ENCODE peak calls at places on chromosomes 6 and 20, in eight cellular contexts. J is A673, U is psoas muscle, Z is hepatocyte, M is left ventricle myocardium inferior, K is epithelial cell of esophagus, V is thoracic aorta, I is OCI-LY7. G is an unnamed sample.

GRCh38 chr6:65170273-65170672 is 536.8 kb downstream of the EYS start:
- DNase-seq in V (no peak), M (no peak), J (no peak), K (no peak), U (no peak), I (no peak), Z (no peak), G (no peak)

GRCh38 chr6:150641398-150642139 is 41.9 kb downstream of the PLEKHG1 start:
- DNase-seq in J (peak; percentile 17), M (no peak), I (peak; percentile 65), K (no peak), U (no peak), Z (no peak), V (no peak), G (no peak)

GRCh38 chr6:11930240-11930639 is 81.9 kb upstream of the HIVEP1 start:
- DNase-seq in K (no peak), U (no peak), Z (no peak), V (no peak), J (no peak), I (no peak), M (no peak), G (no peak)

GRCh38 chr6:117540670-117541069 is 58.2 kb downstream of the DCBLD1 start:
- DNase-seq in Z (no peak), J (no peak), V (no peak), K (peak; percentile 96), M (no peak), U (no peak), I (no peak), G (no peak)

GRCh38 chr6:139540276-139540675 is 165.8 kb upstream of the CITED2 start:
- DNase-seq in Z (no peak), I (no peak), V (no peak), U (peak; percentile 29), K (peak; percentile 75), J (peak; percentile 50), M (no peak), G (no peak)

GRCh38 chr20:49914310-49915117 is 815 bp downstream of the SPATA2 start:
- DNase-seq in J (no peak), U (no peak), K (peak; percentile 57), V (no peak), I (peak; percentile 36), M (no peak), Z (no peak), G (no peak)

GRCh38 chr20:5067877-5068276 is 51.9 kb downstream of the PCNA start:
- DNase-seq in M (no peak), I (no peak), Z (no peak), V (no peak), U (no peak), K (peak; percentile 37), J (no peak), G (no peak)

GRCh38 chr20:19449051-19449450 is 236.6 kb downstream of the SLC24A3 start:
- DNase-seq in U (peak; percentile 19), V (no peak), I (no peak), Z (no peak), M (no peak), J (peak; percentile 41), K (no peak), G (no peak)

GRCh38 chr6:75600694-75601265 is 900 bp upstream of the SENP6 start:
- DNase-seq in I (no peak), K (peak; percentile 10), M (no peak), U (no peak), J (peak; percentile 19), Z (no peak), V (no peak), G (no peak)

GRCh38 chr6:138529510-138529909 is 30.2 kb upstream of the NHSL1 start:
- DNase-seq in K (no peak), M (no peak), V (no peak), I (no peak), U (no peak), Z (no peak), J (no peak), G (no peak)

GRCh38 chr20:45070932-45071632 is 29.8 kb downstream of the KCNS1 start:
- DNase-seq in M (no peak), J (no peak), I (no peak), Z (peak; percentile 22), V (no peak), K (peak; percentile 69), U (no peak), G (no peak)

GRCh38 chr20:57785720-57786119 is 75.9 kb upstream of the PMEPA1 start:
- DNase-seq in J (no peak), M (no peak), I (no peak), Z (no peak), U (no peak), V (no peak), K (no peak), G (no peak)

GRCh38 chr20:6767166-6767535 is 335 bp upstream of the BMP2 start:
- DNase-seq in I (no peak), M (no peak), Z (no peak), J (no peak), V (no peak), U (no peak), K (no peak), G (peak; percentile 31)

GRCh38 chr20:32509639-32510066 is 75.5 kb downstream of the NOL4L start:
- DNase-seq in I (peak; percentile 84), V (no peak), Z (no peak), M (no peak), U (no peak), K (no peak), J (no peak), G (no peak)

GRCh38 chr6:151916680-151917164 is 109.2 kb downstream of the ESR1 start:
- DNase-seq in J (no peak), I (no peak), K (peak; percentile 97), V (no peak), Z (no peak), M (no peak), U (no peak), G (no peak)

GRCh38 chr20:326645-327031 is 1.3 kb downstream of the SOX12 start:
- DNase-seq in Z (peak; percentile 62), I (peak; percentile 63), V (no peak), K (no peak), U (peak; percentile 39), M (peak; percentile 37), J (no peak), G (no peak)

GRCh38 chr6:26554669-26555504 is 16.7 kb downstream of the HMGN4 start:
- DNase-seq in J (peak; percentile 86), M (peak; percentile 34), I (peak; percentile 87), Z (peak; percentile 62), K (peak; percentile 70), U (peak; percentile 34), V (no peak), G (peak; percentile 51)

GRCh38 chr6:26553264-26553738 is 15.1 kb downstream of the HMGN4 start:
- DNase-seq in U (peak; percentile 58), K (peak; percentile 70), Z (peak; percentile 86), M (peak; percentile 56), J (peak; percentile 83), I (peak; percentile 87), V (no peak), G (peak; percentile 69)

GRCh38 chr6:26553739-26554668 is 15.8 kb downstream of the HMGN4 start:
- DNase-seq in K (peak; percentile 91), J (peak; percentile 89), Z (peak; percentile 82), I (peak; percentile 84), V (peak; percentile 45), M (peak; percentile 77), U (peak; percentile 77), G (peak; percentile 75)

GRCh38 chr6:26556263-26557070 is 18.3 kb downstream of the HMGN4 start:
- DNase-seq in K (peak; percentile 79), J (peak; percentile 95), I (peak; percentile 72), V (no peak), U (peak; percentile 45), M (peak; percentile 46), Z (peak; percentile 78), G (no peak)

DNA sequence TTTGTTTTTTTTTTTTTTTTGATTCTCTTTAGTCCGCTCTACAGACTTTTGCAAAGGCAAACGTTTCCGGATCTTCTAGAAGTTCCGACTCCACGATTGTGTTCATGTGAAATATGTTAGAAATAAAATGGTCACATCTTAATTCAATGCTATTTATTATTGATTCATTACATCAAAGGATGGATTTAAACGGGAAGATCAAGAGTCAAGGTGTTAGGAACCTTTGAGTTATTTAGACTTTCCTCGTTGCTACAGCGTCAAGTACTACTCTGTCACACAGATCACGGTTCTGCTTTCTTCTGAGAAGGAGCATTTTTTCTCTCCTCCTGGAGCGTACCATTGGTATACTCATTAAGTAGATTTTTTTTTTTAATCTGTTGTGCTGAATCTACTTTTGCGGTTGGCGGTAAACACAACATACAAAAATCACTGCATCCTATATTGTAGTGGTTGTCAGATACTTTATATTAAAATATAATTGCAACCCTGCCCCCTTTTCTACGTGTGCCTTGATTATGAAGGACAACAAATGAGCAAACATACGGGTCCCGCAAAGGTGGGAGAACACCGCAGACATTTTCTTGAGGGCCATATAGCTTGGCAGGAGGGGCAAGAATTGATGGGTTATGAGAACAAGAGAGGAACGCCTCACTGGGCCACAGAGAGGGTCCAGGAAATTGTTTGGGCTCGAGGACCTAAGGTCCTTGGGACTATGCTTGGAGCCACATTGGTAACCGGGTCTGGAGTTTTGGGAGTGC is 17.5 kb downstream of the HMGN4 start:
- DNase-seq in Z (peak; percentile 32), J (peak; percentile 67), V (no peak), M (no peak), I (peak; percentile 82), U (no peak), K (peak; percentile 25), G (no peak)
- H3K4me3 ChIP-seq in Z (peak overlapping the region; percentile 15), J (peak overlapping the region; percentile 61), V (no peak overlapping the region), M (peak overlapping the region; percentile 72), I (peak overlapping the region; percentile 80), U (peak overlapping the region; percentile 67), K (peak overlapping the region; percentile 76), G (peak overlapping the region; percentile 75)

GRCh38 chr20:41137412-41138216 is at the start of gene PLCG1:
- DNase-seq in M (peak; percentile 86), I (peak; percentile 85), K (peak; percentile 77), J (peak; percentile 88), U (peak; percentile 79), V (peak; percentile 38), Z (peak; percentile 93), G (peak; percentile 80)
- H3K4me3 ChIP-seq in M (peak within 1 kb of the TSS; percentile 77), I (peak within 1 kb of the TSS; percentile 74), K (peak within 1 kb of the TSS; percentile 65), J (peak within 1 kb of the TSS; percentile 93), U (peak within 1 kb of the TSS; percentile 75), V (peak within 1 kb of the TSS; percentile 92), Z (peak within 1 kb of the TSS; percentile 94), G (peak within 1 kb of the TSS; percentile 83)

DNA sequence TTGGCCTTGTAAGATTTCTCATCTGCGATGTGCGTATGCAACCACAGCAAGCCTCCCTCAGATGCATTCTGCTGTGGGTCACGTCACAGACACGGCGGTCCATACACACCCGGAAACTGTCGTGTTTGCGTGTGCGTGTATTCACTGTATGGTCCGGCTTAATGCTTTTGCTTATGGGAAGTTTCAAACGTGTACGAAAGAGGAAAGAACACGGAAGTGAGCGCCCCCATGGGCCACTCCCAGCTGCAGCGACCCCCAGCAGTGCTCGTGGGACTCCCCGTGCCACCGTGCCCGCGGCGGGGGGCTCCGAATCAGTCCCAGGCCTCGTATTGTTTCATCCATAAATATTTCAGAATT is 10.2 kb downstream of the DLL1 start:
- DNase-seq in M (no peak), K (no peak), Z (no peak), U (no peak), J (no peak), I (no peak), V (no peak), G (no peak)
- H3K4me3 ChIP-seq in M (peak overlapping the region; percentile 57), K (no peak overlapping the region), Z (no peak overlapping the region), U (peak overlapping the region; percentile 61), J (peak overlapping the region; percentile 46), I (no peak overlapping the region), V (peak overlapping the region; percentile 57), G (peak overlapping the region; percentile 51)

DNA sequence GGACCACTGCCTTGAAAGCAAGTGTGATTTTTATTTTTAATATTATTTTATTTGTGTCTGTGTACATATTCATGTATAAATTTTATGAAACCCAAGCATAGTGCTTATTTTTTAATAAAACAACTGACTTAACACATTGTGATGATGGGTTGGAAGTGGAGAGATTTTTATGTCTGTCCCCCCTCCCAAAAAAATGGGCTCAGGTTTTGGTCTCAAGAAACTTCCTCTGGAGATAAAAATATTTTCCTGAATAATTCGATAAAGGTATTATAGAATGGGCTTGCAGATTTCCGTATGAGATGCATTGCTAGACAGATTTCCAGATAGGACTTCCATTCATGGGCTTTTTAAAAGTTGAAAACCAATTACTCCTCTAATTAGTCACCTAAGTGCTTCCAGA is 2.7 kb downstream of the FOXQ1 start:
- DNase-seq in I (no peak), K (no peak), Z (no peak), V (no peak), U (no peak), M (no peak), J (no peak), G (no peak)
- H3K4me3 ChIP-seq in I (no peak overlapping the region), K (peak overlapping the region; percentile 84), Z (peak overlapping the region; percentile 27), V (no peak overlapping the region), U (no peak overlapping the region), M (no peak overlapping the region), J (no peak overlapping the region), G (no peak overlapping the region)

G was measured in dorsolateral prefrontal cortex.